ENCODE peak calls at places on chromosomes 4 and X, in nine cellular contexts. One of them, this sample, is unnamed.

GRCh38 chr4:150232029-150232428 is 153.8 kb downstream of the DCLK2 start:
- DNase-seq in uterus: no peak
- DNase-seq in IMR-90: no peak
- DNase-seq in colonic mucosa: no peak
- DNase-seq in GM13977: no peak
- DNase-seq in tibial artery: no peak
- DNase-seq in A549: no peak
- DNase-seq in GM12865: no peak
- DNase-seq in foreskin fibroblast: no peak
- DNase-seq in this sample: peak

GRCh38 chr4:10008208-10009005 is 12.9 kb downstream of the SLC2A9 start:
- DNase-seq in GM13977: no peak
- DNase-seq in uterus: no peak
- DNase-seq in foreskin fibroblast: no peak
- DNase-seq in A549: no peak
- DNase-seq in colonic mucosa: no peak
- DNase-seq in IMR-90: peak
- DNase-seq in GM12865: no peak
- DNase-seq in tibial artery: no peak
- DNase-seq in this sample: no peak

GRCh38 chr4:2849267-2850140 is 5.9 kb downstream of the ADD1 start:
- DNase-seq in foreskin fibroblast: no peak
- DNase-seq in A549: no peak
- DNase-seq in IMR-90: no peak
- DNase-seq in GM13977: no peak
- DNase-seq in colonic mucosa: peak
- DNase-seq in uterus: no peak
- DNase-seq in tibial artery: no peak
- DNase-seq in GM12865: no peak
- DNase-seq in this sample: no peak

GRCh38 chrX:11437642-11438379 is 144.6 kb downstream of the AMELX start:
- DNase-seq in GM12865: no peak
- DNase-seq in tibial artery: peak
- DNase-seq in colonic mucosa: no peak
- DNase-seq in foreskin fibroblast: peak
- DNase-seq in IMR-90: peak
- DNase-seq in uterus: no peak
- DNase-seq in GM13977: no peak
- DNase-seq in A549: no peak
- DNase-seq in this sample: peak

GRCh38 chr4:174828845-174829701 is at the start of gene GLRA3:
- DNase-seq in A549: peak
- DNase-seq in GM13977: peak
- DNase-seq in IMR-90: no peak
- DNase-seq in foreskin fibroblast: no peak
- DNase-seq in colonic mucosa: peak
- DNase-seq in GM12865: peak
- DNase-seq in tibial artery: no peak
- DNase-seq in uterus: peak
- DNase-seq in this sample: peak

GRCh38 chr4:8165374-8165896 is 6.8 kb upstream of the ABLIM2 start:
- DNase-seq in A549: no peak
- DNase-seq in tibial artery: no peak
- DNase-seq in GM13977: no peak
- DNase-seq in IMR-90: no peak
- DNase-seq in foreskin fibroblast: no peak
- DNase-seq in colonic mucosa: no peak
- DNase-seq in uterus: no peak
- DNase-seq in GM12865: no peak
- DNase-seq in this sample: no peak

GRCh38 chrX:147180886-147181285 is 366.3 kb upstream of the CXorf51A start:
- DNase-seq in IMR-90: no peak
- DNase-seq in foreskin fibroblast: no peak
- DNase-seq in uterus: no peak
- DNase-seq in colonic mucosa: no peak
- DNase-seq in A549: no peak
- DNase-seq in GM13977: no peak
- DNase-seq in GM12865: no peak
- DNase-seq in tibial artery: no peak
- DNase-seq in this sample: no peak

GRCh38 chr4:159055851-159056250 is 47.0 kb upstream of the RAPGEF2 start:
- DNase-seq in tibial artery: no peak
- DNase-seq in uterus: no peak
- DNase-seq in GM12865: peak
- DNase-seq in foreskin fibroblast: no peak
- DNase-seq in A549: no peak
- DNase-seq in colonic mucosa: no peak
- DNase-seq in GM13977: no peak
- DNase-seq in IMR-90: no peak
- DNase-seq in this sample: no peak

GRCh38 chr4:123659262-123659661 is 262.7 kb downstream of the SPRY1 start:
- DNase-seq in A549: no peak
- DNase-seq in tibial artery: no peak
- DNase-seq in uterus: no peak
- DNase-seq in IMR-90: no peak
- DNase-seq in foreskin fibroblast: no peak
- DNase-seq in colonic mucosa: no peak
- DNase-seq in GM12865: no peak
- DNase-seq in GM13977: no peak
- DNase-seq in this sample: no peak

GRCh38 chr4:123661080-123661737 is 264.6 kb downstream of the SPRY1 start:
- DNase-seq in A549: peak
- DNase-seq in colonic mucosa: no peak
- DNase-seq in tibial artery: no peak
- DNase-seq in GM12865: no peak
- DNase-seq in IMR-90: peak
- DNase-seq in foreskin fibroblast: no peak
- DNase-seq in GM13977: no peak
- DNase-seq in uterus: no peak
- DNase-seq in this sample: no peak

GRCh38 chr4:123662827-123663226 is 266.2 kb downstream of the SPRY1 start:
- DNase-seq in tibial artery: no peak
- DNase-seq in uterus: no peak
- DNase-seq in GM12865: no peak
- DNase-seq in colonic mucosa: no peak
- DNase-seq in foreskin fibroblast: no peak
- DNase-seq in IMR-90: no peak
- DNase-seq in A549: no peak
- DNase-seq in GM13977: no peak
- DNase-seq in this sample: no peak

GRCh38 chr4:123659759-123660158 is 263.2 kb downstream of the SPRY1 start:
- DNase-seq in A549: no peak
- DNase-seq in IMR-90: no peak
- DNase-seq in foreskin fibroblast: no peak
- DNase-seq in GM12865: peak
- DNase-seq in tibial artery: no peak
- DNase-seq in colonic mucosa: no peak
- DNase-seq in uterus: no peak
- DNase-seq in GM13977: no peak
- DNase-seq in this sample: no peak
- TF ChIP-seq CTCF in A549: peak
- TF ChIP-seq CTCF in IMR-90: peak
- TF ChIP-seq CTCF in foreskin fibroblast: peak
- TF ChIP-seq CTCF in GM12865: peak
- TF ChIP-seq CTCF in tibial artery: peak
- TF ChIP-seq CTCF in colonic mucosa: peak
- TF ChIP-seq CTCF in uterus: no peak
- TF ChIP-seq CTCF in GM13977: peak
- TF ChIP-seq CTCF in this sample: peak

GRCh38 chrX:13051167-13051528 is 6.7 kb upstream of the FAM9C start:
- DNase-seq in A549: no peak
- DNase-seq in uterus: no peak
- DNase-seq in IMR-90: no peak
- DNase-seq in GM12865: no peak
- DNase-seq in GM13977: no peak
- DNase-seq in foreskin fibroblast: no peak
- DNase-seq in colonic mucosa: no peak
- DNase-seq in tibial artery: no peak
- DNase-seq in this sample: no peak
- TF ChIP-seq CTCF in A549: no peak
- TF ChIP-seq CTCF in uterus: no peak
- TF ChIP-seq CTCF in IMR-90: no peak
- TF ChIP-seq CTCF in GM12865: no peak
- TF ChIP-seq CTCF in GM13977: no peak
- TF ChIP-seq CTCF in foreskin fibroblast: no peak
- TF ChIP-seq CTCF in colonic mucosa: no peak
- TF ChIP-seq CTCF in tibial artery: no peak
- TF ChIP-seq CTCF in this sample: no peak

GRCh38 chr4:6137747-6138135 is 62.6 kb downstream of the JAKMIP1 start:
- DNase-seq in GM13977: no peak
- DNase-seq in uterus: no peak
- DNase-seq in GM12865: no peak
- DNase-seq in IMR-90: no peak
- DNase-seq in foreskin fibroblast: no peak
- DNase-seq in colonic mucosa: no peak
- DNase-seq in A549: no peak
- DNase-seq in tibial artery: no peak
- DNase-seq in this sample: no peak

GRCh38 chr4:6137027-6137746 is 63.2 kb downstream of the JAKMIP1 start:
- DNase-seq in GM12865: no peak
- DNase-seq in A549: no peak
- DNase-seq in IMR-90: no peak
- DNase-seq in uterus: no peak
- DNase-seq in GM13977: no peak
- DNase-seq in colonic mucosa: no peak
- DNase-seq in tibial artery: no peak
- DNase-seq in foreskin fibroblast: no peak
- DNase-seq in this sample: no peak

GRCh38 chr4:6134612-6135220 is 65.6 kb downstream of the JAKMIP1 start:
- DNase-seq in GM12865: peak
- DNase-seq in tibial artery: no peak
- DNase-seq in GM13977: peak
- DNase-seq in IMR-90: no peak
- DNase-seq in A549: peak
- DNase-seq in colonic mucosa: no peak
- DNase-seq in foreskin fibroblast: no peak
- DNase-seq in uterus: no peak
- DNase-seq in this sample: no peak
- TF ChIP-seq CTCF in GM12865: peak
- TF ChIP-seq CTCF in tibial artery: no peak
- TF ChIP-seq CTCF in GM13977: peak
- TF ChIP-seq CTCF in IMR-90: no peak
- TF ChIP-seq CTCF in A549: peak
- TF ChIP-seq CTCF in colonic mucosa: no peak
- TF ChIP-seq CTCF in foreskin fibroblast: no peak
- TF ChIP-seq CTCF in uterus: no peak
- TF ChIP-seq CTCF in this sample: no peak

GRCh38 chr4:113849771-113850170 is 88.2 kb upstream of the CAMK2D start:
- DNase-seq in uterus: peak
- DNase-seq in tibial artery: no peak
- DNase-seq in foreskin fibroblast: peak
- DNase-seq in A549: no peak
- DNase-seq in GM13977: no peak
- DNase-seq in colonic mucosa: no peak
- DNase-seq in IMR-90: peak
- DNase-seq in GM12865: no peak
- DNase-seq in this sample: peak
- TF ChIP-seq CTCF in uterus: no peak
- TF ChIP-seq CTCF in tibial artery: no peak
- TF ChIP-seq CTCF in foreskin fibroblast: no peak
- TF ChIP-seq CTCF in A549: no peak
- TF ChIP-seq CTCF in GM13977: no peak
- TF ChIP-seq CTCF in colonic mucosa: no peak
- TF ChIP-seq CTCF in IMR-90: no peak
- TF ChIP-seq CTCF in GM12865: no peak
- TF ChIP-seq CTCF in this sample: no peak

DNA sequence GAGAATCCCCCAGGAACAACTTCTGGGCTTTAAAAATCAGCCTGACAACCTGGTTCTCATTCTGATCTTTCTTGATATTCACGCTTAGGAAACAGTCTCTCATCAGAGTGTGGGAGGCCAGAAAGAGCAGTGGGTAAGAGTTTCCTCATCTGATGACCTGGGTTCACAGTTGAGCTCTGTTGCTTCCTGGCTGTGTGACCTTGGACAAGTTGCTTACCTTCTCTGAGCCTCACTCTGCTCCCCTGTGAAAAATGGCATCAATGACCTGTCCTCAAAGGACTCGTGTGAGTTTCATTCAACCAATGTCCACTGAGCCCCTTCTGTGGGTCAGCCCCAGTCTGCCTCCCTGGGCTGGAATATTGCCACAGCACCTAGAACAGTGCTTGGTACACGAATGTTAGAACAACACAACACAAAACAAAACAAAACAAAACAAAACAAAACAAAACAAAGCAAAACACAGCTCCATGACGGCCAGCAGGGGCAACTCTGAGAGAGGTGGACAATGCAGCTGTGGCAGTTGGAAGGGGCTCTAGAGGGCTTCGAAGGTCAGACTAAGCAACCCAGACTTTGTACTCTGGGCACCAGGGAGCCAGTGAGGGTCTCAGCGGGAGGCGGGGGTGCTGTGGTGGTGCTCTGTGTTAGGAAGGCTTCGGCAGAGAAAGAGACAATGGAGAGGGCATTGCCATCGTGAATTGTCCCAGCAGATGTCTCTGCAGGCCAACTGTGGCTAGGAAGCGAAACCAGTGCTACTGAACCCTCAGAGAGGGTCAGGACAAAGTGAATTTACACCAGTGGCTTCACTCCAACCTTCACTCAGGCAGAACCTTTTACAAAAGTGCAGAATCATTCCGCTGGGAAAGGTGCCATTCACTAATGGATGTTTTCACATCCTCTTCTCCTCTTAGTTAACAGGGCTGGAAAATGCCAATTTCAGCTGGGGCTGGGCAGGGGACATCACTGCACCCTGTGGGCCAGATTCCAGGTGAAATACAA is 14.3 kb upstream of the C4orf50 start:
- DNase-seq in GM13977: no peak
- DNase-seq in foreskin fibroblast: no peak
- DNase-seq in tibial artery: no peak
- DNase-seq in IMR-90: no peak
- DNase-seq in GM12865: no peak
- DNase-seq in uterus: no peak
- DNase-seq in A549: no peak
- DNase-seq in colonic mucosa: no peak
- DNase-seq in this sample: peak
- TF ChIP-seq CTCF in GM13977: no peak
- TF ChIP-seq CTCF in foreskin fibroblast: no peak
- TF ChIP-seq CTCF in tibial artery: no peak
- TF ChIP-seq CTCF in IMR-90: no peak
- TF ChIP-seq CTCF in GM12865: no peak
- TF ChIP-seq CTCF in uterus: no peak
- TF ChIP-seq CTCF in A549: no peak
- TF ChIP-seq CTCF in colonic mucosa: no peak
- TF ChIP-seq CTCF in this sample: peak

GRCh38 chr4:182724414-182724813 is 192.8 kb downstream of the DCTD start:
- DNase-seq in IMR-90: peak
- DNase-seq in GM13977: no peak
- DNase-seq in tibial artery: no peak
- DNase-seq in foreskin fibroblast: peak
- DNase-seq in uterus: no peak
- DNase-seq in colonic mucosa: no peak
- DNase-seq in GM12865: no peak
- DNase-seq in A549: no peak
- DNase-seq in this sample: no peak
- TF ChIP-seq CTCF in IMR-90: no peak
- TF ChIP-seq CTCF in GM13977: no peak
- TF ChIP-seq CTCF in tibial artery: no peak
- TF ChIP-seq CTCF in foreskin fibroblast: no peak
- TF ChIP-seq CTCF in uterus: no peak
- TF ChIP-seq CTCF in colonic mucosa: no peak
- TF ChIP-seq CTCF in GM12865: no peak
- TF ChIP-seq CTCF in A549: no peak
- TF ChIP-seq CTCF in this sample: no peak

GRCh38 chr4:56641494-56642051 is 39.5 kb downstream of the HOPX start:
- DNase-seq in foreskin fibroblast: peak
- DNase-seq in GM12865: no peak
- DNase-seq in tibial artery: no peak
- DNase-seq in GM13977: no peak
- DNase-seq in A549: peak
- DNase-seq in colonic mucosa: no peak
- DNase-seq in IMR-90: peak
- DNase-seq in uterus: no peak
- DNase-seq in this sample: no peak
- TF ChIP-seq CTCF in foreskin fibroblast: peak
- TF ChIP-seq CTCF in GM12865: no peak
- TF ChIP-seq CTCF in tibial artery: no peak
- TF ChIP-seq CTCF in GM13977: no peak
- TF ChIP-seq CTCF in A549: no peak
- TF ChIP-seq CTCF in colonic mucosa: no peak
- TF ChIP-seq CTCF in IMR-90: peak
- TF ChIP-seq CTCF in uterus: no peak
- TF ChIP-seq CTCF in this sample: no peak

This sample was measured in thyroid gland.